ENCODE peak calls at places on chromosomes 2 and 18, in six cellular contexts. E, R, L, U, I and D are unnamed samples. For H3K79me2, the result is how much of the 10 kb centered on the place peaks cover.

GRCh38 chr2:201070966-201071304 is 536 bp downstream of the HYCC2 start:
- DNase-seq in E (no peak), R (peak), L (peak), U (no peak), I (peak), D (no peak)

GRCh38 chr2:208584387-208584965 is 177.9 kb downstream of the PTH2R start:
- DNase-seq in E (no peak), R (peak), L (no peak), U (no peak), I (no peak), D (no peak)

GRCh38 chr18:2979027-2979570 is 33.8 kb downstream of the LPIN2 start:
- DNase-seq in E (no peak), R (no peak), L (no peak), U (peak), I (no peak), D (no peak)

GRCh38 chr2:183081908-183082307 is 3.4 kb downstream of the DUSP19 start:
- DNase-seq in E (no peak), R (no peak), L (peak), U (peak), I (no peak), D (no peak)

GRCh38 chr2:121999273-121999672 is 243.8 kb downstream of the TSN start:
- DNase-seq in E (no peak), R (no peak), L (no peak), U (peak), I (no peak), D (no peak)

GRCh38 chr2:152542995-152543481 is 174.2 kb downstream of the PRPF40A start:
- DNase-seq in E (peak), R (peak), L (peak), U (peak), I (peak), D (peak)

GRCh38 chr18:23038712-23039111 is 96.6 kb upstream of the CABLES1 start:
- DNase-seq in E (no peak), R (no peak), L (no peak), U (peak), I (no peak), D (peak)

GRCh38 chr2:34570266-34570872 is 971.3 kb upstream of the FAM98A start:
- DNase-seq in E (no peak), R (peak), L (no peak), U (no peak), I (peak), D (no peak)

GRCh38 chr2:27856956-27857355 is 33.2 kb downstream of the RBKS start:
- DNase-seq in E (no peak), R (no peak), L (no peak), U (no peak), I (no peak), D (no peak)

GRCh38 chr2:12824771-12825363 is 108.1 kb downstream of the TRIB2 start:
- DNase-seq in E (no peak), R (no peak), L (no peak), U (peak), I (no peak), D (no peak)

GRCh38 chr2:127479219-127479825 is 47.0 kb downstream of the IWS1 start:
- DNase-seq in E (peak), R (peak), L (peak), U (peak), I (peak), D (peak)

GRCh38 chr2:134354611-134355010 is 100.7 kb downstream of the MGAT5 start:
- DNase-seq in E (no peak), R (no peak), L (no peak), U (no peak), I (no peak), D (no peak)

GRCh38 chr2:37453024-37453423 is 108.6 kb downstream of the QPCT start:
- DNase-seq in E (no peak), R (no peak), L (no peak), U (no peak), I (no peak), D (no peak)

GRCh38 chr2:218717262-218717661 is 6.6 kb downstream of the TTLL4 start:
- DNase-seq in E (no peak), R (no peak), L (peak), U (peak), I (no peak), D (peak)

GRCh38 chr18:31630549-31630948 is 38.9 kb downstream of the TTR start:
- DNase-seq in E (no peak), R (no peak), L (no peak), U (no peak), I (no peak), D (no peak)

GRCh38 chr2:66489433-66489832 is 54.5 kb downstream of the MEIS1 start:
- DNase-seq in E (no peak), R (no peak), L (no peak), U (no peak), I (no peak), D (no peak)

GRCh38 chr2:239724194-239724849 is 300.8 kb downstream of the NDUFA10 start:
- DNase-seq in E (no peak), R (no peak), L (peak), U (no peak), I (no peak), D (no peak)

GRCh38 chr2:238379096-238379810 is 47.5 kb upstream of the ASB1 start:
- DNase-seq in E (no peak), R (no peak), L (peak), U (peak), I (no peak), D (peak)

GRCh38 chr2:69216535-69217332 is 170.3 kb downstream of the GFPT1 start:
- DNase-seq in E (no peak), R (no peak), L (no peak), U (peak), I (peak), D (no peak)

GRCh38 chr2:105796131-105796638 is 51.5 kb downstream of the NCK2 start:
- DNase-seq in E (no peak), R (no peak), L (no peak), U (no peak), I (no peak), D (no peak)

GRCh38 chr2:157803914-157804313 is 72.2 kb downstream of the ACVR1 start:
- DNase-seq in E (no peak), R (no peak), L (no peak), U (no peak), I (no peak), D (no peak)

GRCh38 chr2:147989809-147990403 is 30.6 kb downstream of the ORC4 start:
- DNase-seq in E (peak), R (peak), L (peak), U (peak), I (peak), D (no peak)

GRCh38 chr2:190564838-190565237 is 30.3 kb upstream of the NEMP2 start:
- DNase-seq in E (no peak), R (no peak), L (no peak), U (no peak), I (no peak), D (no peak)
- H3K79me2 ChIP-seq in E (under half), R (under half), L (under half), U (under half), I (under half), D (under half)

DNA sequence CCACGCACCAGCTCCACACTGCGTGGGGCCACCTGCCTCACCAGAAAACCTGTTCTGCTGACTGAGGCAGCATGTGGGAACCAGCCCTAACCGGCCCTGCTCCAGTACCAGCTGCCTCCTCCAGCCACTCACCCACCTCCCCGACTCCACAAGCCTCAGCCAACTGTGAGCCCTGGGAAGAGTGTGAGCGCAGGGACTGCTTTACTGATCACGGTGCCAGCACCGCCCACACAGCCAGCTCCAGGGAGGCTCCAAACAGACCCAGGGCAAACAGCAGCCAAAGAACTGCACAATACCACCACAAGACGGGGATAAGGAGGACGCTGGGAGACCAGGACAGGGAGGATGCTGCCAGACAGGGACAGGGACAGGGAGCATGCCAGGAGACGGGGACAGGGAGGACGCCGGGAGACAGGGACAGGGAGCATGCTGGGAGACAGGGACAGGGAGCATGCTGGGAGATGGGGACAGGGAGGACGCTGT is 28.4 kb downstream of the EIPR1 start:
- DNase-seq in E (no peak), R (no peak), L (no peak), U (peak), I (no peak), D (no peak)
- H2AFZ ChIP-seq in E (no peak), R (no peak), L (peak), U (no peak), I (no peak), D (no peak)

GRCh38 chr2:128644156-128644555 is 325.5 kb upstream of the HS6ST1 start:
- DNase-seq in E (no peak), R (peak), L (no peak), U (no peak), I (no peak), D (no peak)

GRCh38 chr2:128643221-128644065 is 324.8 kb upstream of the HS6ST1 start:
- DNase-seq in E (no peak), R (no peak), L (peak), U (no peak), I (no peak), D (no peak)

GRCh38 chr2:128646091-128646490 is 327.4 kb upstream of the HS6ST1 start:
- DNase-seq in E (no peak), R (no peak), L (peak), U (no peak), I (no peak), D (no peak)

GRCh38 chr2:128645631-128646030 is 327.0 kb upstream of the HS6ST1 start:
- DNase-seq in E (no peak), R (no peak), L (no peak), U (no peak), I (no peak), D (no peak)

GRCh38 chr2:128644745-128645256 is 326.1 kb upstream of the HS6ST1 start:
- DNase-seq in E (no peak), R (peak), L (peak), U (no peak), I (no peak), D (no peak)
- TF ChIP-seq CTCF in E (peak), R (peak), L (peak), U (no peak), I (peak), D (no peak)

GRCh38 chr2:75562513-75562864 is 1.8 kb upstream of the EVA1A start:
- DNase-seq in E (no peak), R (no peak), L (no peak), U (peak), I (peak), D (no peak)
- H3K79me2 ChIP-seq in E (under half), R (under half), L (under half), U (under half), I (under half), D (under half)

GRCh38 chr18:73724908-73725307 is 422.7 kb downstream of the FBXO15 start:
- DNase-seq in E (no peak), R (no peak), L (no peak), U (no peak), I (no peak), D (no peak)
- H2AFZ ChIP-seq in E (no peak), R (no peak), L (no peak), U (no peak), I (no peak), D (no peak)

DNA sequence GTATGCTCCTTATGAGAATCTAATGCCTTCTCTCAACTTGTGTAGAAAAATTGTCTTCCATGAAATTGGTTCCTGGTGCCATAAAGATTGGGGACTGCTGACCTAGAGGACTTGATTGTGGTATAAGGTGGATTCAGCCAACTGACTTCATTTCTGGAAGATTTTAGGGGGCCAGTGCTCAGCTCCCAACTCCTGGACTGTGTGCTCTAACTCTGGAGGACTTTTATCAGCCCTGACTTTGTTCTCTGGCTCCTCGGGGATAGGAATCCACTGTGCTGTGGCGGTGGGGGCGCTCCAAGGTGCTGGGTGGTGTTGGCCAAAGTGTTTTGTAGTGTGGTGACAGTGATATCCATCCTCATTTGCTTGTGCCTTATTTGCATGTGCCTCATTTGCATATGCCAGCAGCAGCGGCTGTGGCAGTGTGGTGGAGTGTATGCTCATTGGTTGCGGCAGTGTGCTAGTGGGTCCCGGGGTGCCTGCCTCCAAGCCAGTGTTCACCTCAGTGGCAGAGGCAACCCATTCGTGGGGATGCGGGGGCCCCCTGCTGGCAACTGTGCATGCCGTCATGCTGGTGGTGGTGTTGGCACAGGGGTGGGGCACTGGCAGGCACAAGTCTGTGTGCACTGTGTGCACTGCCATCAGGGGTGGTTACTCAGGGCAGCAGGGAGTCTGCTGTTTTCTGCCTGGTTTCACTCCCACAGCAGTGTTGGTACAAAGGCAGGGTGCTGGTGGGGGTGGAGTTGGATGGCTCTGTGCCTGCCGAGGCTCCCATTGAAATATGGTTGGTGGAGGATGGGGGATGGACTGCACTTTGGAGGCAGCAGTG is 19.6 kb downstream of the EHBP1 start:
- DNase-seq in E (peak), R (peak), L (no peak), U (no peak), I (no peak), D (no peak)
- TF ChIP-seq CTCF in E (peak), R (peak), L (peak), U (no peak), I (peak), D (no peak)

DNA sequence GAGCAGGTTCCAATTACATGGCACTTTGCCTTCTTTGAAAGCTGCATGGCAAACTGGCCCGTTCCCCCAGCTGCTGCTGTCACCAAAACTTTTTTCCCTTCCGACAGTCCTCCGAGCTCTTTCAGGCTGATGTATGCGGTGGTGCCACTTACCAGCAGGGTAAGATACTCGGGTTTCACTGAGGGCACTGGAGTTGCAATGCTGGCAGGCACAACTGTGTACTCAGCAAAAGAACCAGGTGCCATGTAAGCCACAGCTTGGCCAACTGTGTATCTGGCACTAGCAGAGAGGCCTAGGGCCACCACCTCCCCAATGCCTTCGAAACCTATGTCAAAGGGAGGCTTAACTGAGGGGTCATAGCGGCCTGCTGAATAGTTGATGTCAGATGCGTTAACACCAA is 7.0 kb downstream of the PTGR3 start:
- DNase-seq in E (no peak), R (no peak), L (no peak), U (no peak), I (no peak), D (no peak)
- H3K79me2 ChIP-seq in E (under half), R (under half), L (half or more), U (half or more), I (under half), D (under half)

GRCh38 chr2:213148572-213149331 is 2.7 kb downstream of the IKZF2 start:
- DNase-seq in E (no peak), R (no peak), L (no peak), U (no peak), I (no peak), D (no peak)
- H2AFZ ChIP-seq in E (no peak), R (no peak), L (no peak), U (no peak), I (no peak), D (peak)

DNA sequence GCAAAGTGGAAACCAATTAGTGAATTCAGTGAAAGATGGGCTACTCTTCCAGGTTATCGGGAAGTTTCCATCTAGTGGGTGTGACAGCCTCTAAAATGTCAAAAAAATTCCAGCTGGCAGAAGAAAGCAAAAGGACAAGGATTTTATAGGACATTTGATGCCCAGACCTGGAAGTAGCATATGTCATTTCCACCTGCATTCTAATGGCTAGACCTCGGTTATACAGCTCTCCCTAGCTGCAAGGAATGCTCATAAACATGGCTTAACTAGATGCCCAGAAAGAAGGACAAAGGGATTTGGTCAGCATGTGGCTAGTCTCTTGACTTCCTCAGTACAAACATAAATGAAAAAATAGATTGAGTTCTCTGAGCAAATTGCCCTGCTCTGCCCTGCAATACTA is 215.4 kb downstream of the NYAP2 start:
- DNase-seq in E (no peak), R (peak), L (no peak), U (no peak), I (no peak), D (no peak)
- TF ChIP-seq CTCF in E (no peak), R (no peak), L (no peak), U (no peak), I (no peak), D (no peak)

DNA sequence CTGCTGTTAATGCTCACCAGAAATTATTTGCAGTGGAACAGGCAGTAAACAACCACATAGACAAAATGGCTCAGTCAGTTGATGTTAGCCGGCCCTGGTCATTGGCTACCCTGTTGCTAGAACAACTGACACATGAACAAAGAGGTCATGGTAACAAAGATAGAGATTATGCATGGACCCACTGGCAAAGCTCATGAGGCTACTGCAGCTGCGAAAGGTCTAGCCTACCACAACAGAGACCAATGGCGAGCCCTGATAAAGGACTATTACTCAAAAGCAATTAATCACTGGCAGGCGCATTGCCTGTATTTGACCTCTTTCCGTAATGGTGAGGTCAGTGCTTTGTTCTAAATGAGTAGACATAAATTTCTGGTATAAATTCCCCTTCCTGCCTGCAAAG is 474.2 kb downstream of the DSC3 start:
- DNase-seq in E (no peak), R (no peak), L (no peak), U (no peak), I (no peak), D (no peak)
- H3K79me2 ChIP-seq in E (under half), R (under half), L (under half), U (under half), I (under half), D (under half)